ENCODE peak calls at places on chromosomes 5 and 9, in four cellular contexts. Y is HL-60, P is GM12878, I is K562. M is an unnamed sample.

GRCh38 chr5:113255579-113256210 is 179.1 kb downstream of the TSSK1B start:
- DNase-seq in I (no peak), Y (no peak), P (no peak), M (no peak)

GRCh38 chr9:13568446-13568845 is 289.0 kb upstream of the MPDZ start:
- DNase-seq in Y (no peak), I (no peak), P (no peak), M (no peak)

GRCh38 chr9:133421615-133422542 is at the start of gene ADAMTS13:
- DNase-seq in Y (no peak), I (peak; percentile 53), P (peak; percentile 72), M (no peak)

GRCh38 chr9:133045132-133045531 is 14.3 kb downstream of the GTF3C5 start:
- DNase-seq in I (no peak), Y (no peak), P (no peak), M (no peak)

GRCh38 chr5:124402144-124402581 is 344.3 kb downstream of the ZNF608 start:
- DNase-seq in I (no peak), Y (no peak), P (no peak), M (no peak)

GRCh38 chr5:138900281-138900965 is 25.3 kb upstream of the LRRTM2 start:
- DNase-seq in Y (no peak), P (no peak), I (peak; percentile 22), M (peak; percentile 25)

GRCh38 chr5:80957031-80957761 is 3.0 kb upstream of the RASGRF2 start:
- DNase-seq in I (no peak), Y (no peak), P (no peak), M (no peak)

GRCh38 chr9:6224393-6225154 is 9.0 kb downstream of the IL33 start:
- DNase-seq in P (no peak), Y (no peak), I (no peak), M (no peak)

GRCh38 chr5:142685418-142686209 is at the start of gene FGF1:
- DNase-seq in P (no peak), I (no peak), Y (no peak), M (no peak)

GRCh38 chr9:32940740-32941139 is 60.7 kb downstream of the APTX start:
- DNase-seq in Y (no peak), I (peak; percentile 66), P (no peak), M (no peak)

GRCh38 chr9:129702563-129702962 is 37.1 kb downstream of the PRRX2 start:
- DNase-seq in Y (peak; percentile 52), P (no peak), I (no peak), M (no peak)

GRCh38 chr5:33170414-33170813 is 270.4 kb upstream of the TARS1 start:
- DNase-seq in I (no peak), P (no peak), Y (no peak), M (no peak)

GRCh38 chr5:180541710-180542109 is 47.5 kb downstream of the CNOT6 start:
- DNase-seq in Y (no peak), P (no peak), I (no peak), M (no peak)

GRCh38 chr9:128121924-128122808 is 5.4 kb downstream of the PTGES2 start:
- DNase-seq in P (no peak), Y (no peak), I (no peak), M (no peak)

GRCh38 chr9:4324513-4324912 is 24.6 kb upstream of the GLIS3 start:
- DNase-seq in Y (no peak), P (no peak), I (no peak), M (no peak)

GRCh38 chr5:84569307-84569706 is 184.6 kb upstream of the EDIL3 start:
- DNase-seq in I (no peak), Y (no peak), P (no peak), M (no peak)

GRCh38 chr5:110542949-110543348 is 183.5 kb downstream of the TMEM232 start:
- DNase-seq in Y (no peak), P (no peak), I (no peak), M (no peak)

GRCh38 chr5:173498286-173498685 is 118.2 kb downstream of the BOD1 start:
- DNase-seq in Y (no peak), P (no peak), I (no peak), M (no peak)

GRCh38 chr5:145854651-145855258 is 18.1 kb downstream of the GRXCR2 start:
- DNase-seq in Y (no peak), I (peak; percentile 96), P (no peak), M (no peak)

GRCh38 chr9:69347607-69348006 is 22.6 kb downstream of the ENTREP1 start:
- DNase-seq in Y (no peak), I (no peak), P (no peak), M (no peak)

GRCh38 chr9:297104-297794 is 82.6 kb downstream of the DOCK8 start:
- DNase-seq in I (no peak), P (peak; percentile 91), Y (peak; percentile 95), M (peak; percentile 19)

GRCh38 chr5:62097361-62097760 is 208.6 kb upstream of the KIF2A start:
- DNase-seq in Y (no peak), P (no peak), I (no peak), M (no peak)

GRCh38 chr5:104084896-104085295 is 522.3 kb upstream of the NUDT12 start:
- DNase-seq in I (no peak), Y (no peak), P (no peak), M (no peak)

GRCh38 chr5:104088876-104089778 is 526.5 kb upstream of the NUDT12 start:
- DNase-seq in Y (no peak), P (peak; percentile 45), I (peak; percentile 81), M (no peak)
- TF ChIP-seq SPI1 in Y (no peak), P (no peak), I (no peak), M (no peak)

GRCh38 chr9:20754556-20754955 is 70.5 kb downstream of the FOCAD start:
- DNase-seq in I (no peak), P (no peak), Y (no peak), M (no peak)
- TF ChIP-seq SPI1 in I (no peak), P (no peak), Y (no peak), M (no peak)

GRCh38 chr9:117169089-117169488 is 245.8 kb downstream of the ASTN2 start:
- DNase-seq in Y (no peak), P (no peak), I (no peak), M (no peak)

DNA sequence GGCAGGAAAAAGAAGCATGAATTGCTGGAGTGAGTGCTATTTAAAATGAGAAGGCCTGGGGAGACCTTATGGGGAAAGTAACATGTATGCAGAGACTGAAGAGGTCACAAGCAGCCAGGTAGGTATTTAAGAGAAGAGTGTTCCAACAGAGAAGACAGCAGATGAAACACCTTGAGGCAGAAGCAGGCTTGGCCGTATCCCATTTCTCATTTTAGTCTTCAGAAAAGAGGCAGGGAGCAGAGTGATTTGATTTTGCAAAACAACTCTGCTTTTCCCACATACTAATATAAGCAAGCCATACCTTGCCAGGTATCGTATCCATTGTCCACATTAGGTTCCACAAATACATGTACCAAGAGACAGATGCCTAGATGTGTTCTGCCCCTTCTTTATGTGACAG is 244.3 kb downstream of the ASTN2 start:
- DNase-seq in Y (no peak), P (no peak), I (no peak), M (no peak)
- TF ChIP-seq SPI1 in Y (no peak), P (no peak), I (no peak), M (no peak)

GRCh38 chr9:93468763-93469456 is 15.5 kb upstream of the FAM120AOS start:
- DNase-seq in Y (no peak), P (no peak), I (no peak), M (no peak)
- TF ChIP-seq SPI1 in Y (no peak), P (no peak), I (no peak), M (no peak)

M was measured in GM12891.